ENCODE peak calls at places on chromosomes 12 and 14, in seven cellular contexts. One of them, this sample, is unnamed.

GRCh38 chr12:127485528-127485927 is 781.4 kb upstream of the TMEM132C start:
- DNase-seq in cardiac muscle cell: no peak
- DNase-seq in naive thymus-derived CD4-positive, alpha-beta T cell: no peak
- DNase-seq in fibroblast of lung: peak; percentile 91
- DNase-seq in CD8-positive, alpha-beta memory T cell: no peak
- DNase-seq in CD4-positive, alpha-beta memory T cell: no peak
- DNase-seq in uterus: no peak
- DNase-seq in this sample: no peak

GRCh38 chr12:131103614-131104463 is 150.1 kb downstream of the ADGRD1 start:
- DNase-seq in cardiac muscle cell: no peak
- DNase-seq in naive thymus-derived CD4-positive, alpha-beta T cell: no peak
- DNase-seq in fibroblast of lung: no peak
- DNase-seq in CD8-positive, alpha-beta memory T cell: no peak
- DNase-seq in CD4-positive, alpha-beta memory T cell: no peak
- DNase-seq in uterus: peak; percentile 11
- DNase-seq in this sample: no peak

GRCh38 chr14:74414793-74415437 is 11.1 kb downstream of the SYNDIG1L start:
- DNase-seq in cardiac muscle cell: peak; percentile 33
- DNase-seq in naive thymus-derived CD4-positive, alpha-beta T cell: no peak
- DNase-seq in fibroblast of lung: no peak
- DNase-seq in CD8-positive, alpha-beta memory T cell: no peak
- DNase-seq in CD4-positive, alpha-beta memory T cell: no peak
- DNase-seq in uterus: no peak
- DNase-seq in this sample: no peak

GRCh38 chr12:103855036-103855712 is 14.1 kb upstream of the NT5DC3 start:
- DNase-seq in cardiac muscle cell: no peak
- DNase-seq in naive thymus-derived CD4-positive, alpha-beta T cell: no peak
- DNase-seq in fibroblast of lung: peak; percentile 95
- DNase-seq in CD8-positive, alpha-beta memory T cell: no peak
- DNase-seq in CD4-positive, alpha-beta memory T cell: no peak
- DNase-seq in uterus: no peak
- DNase-seq in this sample: no peak

GRCh38 chr14:100065942-100066574 is 836 bp downstream of the EVL start:
- DNase-seq in cardiac muscle cell: peak; percentile 35
- DNase-seq in naive thymus-derived CD4-positive, alpha-beta T cell: peak; percentile 82
- DNase-seq in fibroblast of lung: no peak
- DNase-seq in CD8-positive, alpha-beta memory T cell: peak; percentile 87
- DNase-seq in CD4-positive, alpha-beta memory T cell: peak; percentile 84
- DNase-seq in uterus: no peak
- DNase-seq in this sample: no peak

GRCh38 chr14:91220581-91221000 is 23.9 kb downstream of the GPR68 start:
- DNase-seq in cardiac muscle cell: no peak
- DNase-seq in naive thymus-derived CD4-positive, alpha-beta T cell: no peak
- DNase-seq in fibroblast of lung: no peak
- DNase-seq in CD8-positive, alpha-beta memory T cell: no peak
- DNase-seq in CD4-positive, alpha-beta memory T cell: no peak
- DNase-seq in uterus: no peak
- DNase-seq in this sample: no peak

GRCh38 chr12:14903386-14904098 is 17.9 kb upstream of the MGP start:
- DNase-seq in cardiac muscle cell: no peak
- DNase-seq in naive thymus-derived CD4-positive, alpha-beta T cell: no peak
- DNase-seq in fibroblast of lung: no peak
- DNase-seq in CD8-positive, alpha-beta memory T cell: no peak
- DNase-seq in CD4-positive, alpha-beta memory T cell: no peak
- DNase-seq in uterus: no peak
- DNase-seq in this sample: no peak

GRCh38 chr14:84129028-84129427 is 1400.9 kb upstream of the FLRT2 start:
- DNase-seq in cardiac muscle cell: no peak
- DNase-seq in naive thymus-derived CD4-positive, alpha-beta T cell: no peak
- DNase-seq in fibroblast of lung: no peak
- DNase-seq in CD8-positive, alpha-beta memory T cell: no peak
- DNase-seq in CD4-positive, alpha-beta memory T cell: no peak
- DNase-seq in uterus: no peak
- DNase-seq in this sample: no peak

GRCh38 chr12:93229494-93230310 is 148.0 kb upstream of the NUDT4 start:
- DNase-seq in cardiac muscle cell: no peak
- DNase-seq in naive thymus-derived CD4-positive, alpha-beta T cell: no peak
- DNase-seq in fibroblast of lung: peak; percentile 92
- DNase-seq in CD8-positive, alpha-beta memory T cell: no peak
- DNase-seq in CD4-positive, alpha-beta memory T cell: no peak
- DNase-seq in uterus: no peak
- DNase-seq in this sample: peak; percentile 55

GRCh38 chr14:101740981-101741380 is 20.5 kb upstream of the PPP2R5C start:
- DNase-seq in cardiac muscle cell: no peak
- DNase-seq in naive thymus-derived CD4-positive, alpha-beta T cell: no peak
- DNase-seq in fibroblast of lung: no peak
- DNase-seq in CD8-positive, alpha-beta memory T cell: no peak
- DNase-seq in CD4-positive, alpha-beta memory T cell: no peak
- DNase-seq in uterus: no peak
- DNase-seq in this sample: no peak

GRCh38 chr12:132410296-132410625 is 79.7 kb upstream of the FBRSL1 start:
- DNase-seq in cardiac muscle cell: no peak
- DNase-seq in naive thymus-derived CD4-positive, alpha-beta T cell: no peak
- DNase-seq in fibroblast of lung: no peak
- DNase-seq in CD8-positive, alpha-beta memory T cell: no peak
- DNase-seq in CD4-positive, alpha-beta memory T cell: no peak
- DNase-seq in uterus: no peak
- DNase-seq in this sample: no peak

GRCh38 chr12:49662998-49663843 is 39.9 kb downstream of the PRPF40B start:
- DNase-seq in cardiac muscle cell: peak; percentile 84
- DNase-seq in naive thymus-derived CD4-positive, alpha-beta T cell: peak; percentile 87
- DNase-seq in fibroblast of lung: peak; percentile 80
- DNase-seq in CD8-positive, alpha-beta memory T cell: peak; percentile 77
- DNase-seq in CD4-positive, alpha-beta memory T cell: peak; percentile 75
- DNase-seq in uterus: peak; percentile 62
- DNase-seq in this sample: peak; percentile 59

GRCh38 chr12:75961878-75962277 is 69.7 kb downstream of the PHLDA1 start:
- DNase-seq in cardiac muscle cell: no peak
- DNase-seq in naive thymus-derived CD4-positive, alpha-beta T cell: no peak
- DNase-seq in fibroblast of lung: no peak
- DNase-seq in CD8-positive, alpha-beta memory T cell: no peak
- DNase-seq in CD4-positive, alpha-beta memory T cell: no peak
- DNase-seq in uterus: no peak
- DNase-seq in this sample: no peak

GRCh38 chr14:71399057-71399487 is 491.8 kb downstream of the PCNX1 start:
- DNase-seq in cardiac muscle cell: no peak
- DNase-seq in naive thymus-derived CD4-positive, alpha-beta T cell: peak; percentile 73
- DNase-seq in fibroblast of lung: peak; percentile 29
- DNase-seq in CD8-positive, alpha-beta memory T cell: peak; percentile 41
- DNase-seq in CD4-positive, alpha-beta memory T cell: peak; percentile 52
- DNase-seq in uterus: no peak
- DNase-seq in this sample: no peak

GRCh38 chr12:56768424-56768823 is 5.3 kb downstream of the HSD17B6 start:
- DNase-seq in cardiac muscle cell: no peak
- DNase-seq in naive thymus-derived CD4-positive, alpha-beta T cell: no peak
- DNase-seq in fibroblast of lung: no peak
- DNase-seq in CD8-positive, alpha-beta memory T cell: no peak
- DNase-seq in CD4-positive, alpha-beta memory T cell: no peak
- DNase-seq in uterus: no peak
- DNase-seq in this sample: no peak

GRCh38 chr14:102907980-102908730 is 14.3 kb upstream of the AMN start:
- DNase-seq in cardiac muscle cell: no peak
- DNase-seq in naive thymus-derived CD4-positive, alpha-beta T cell: no peak
- DNase-seq in fibroblast of lung: no peak
- DNase-seq in CD8-positive, alpha-beta memory T cell: no peak
- DNase-seq in CD4-positive, alpha-beta memory T cell: no peak
- DNase-seq in uterus: no peak
- DNase-seq in this sample: no peak

GRCh38 chr14:100030441-100031153 is 34.6 kb upstream of the EVL start:
- DNase-seq in cardiac muscle cell: no peak
- DNase-seq in naive thymus-derived CD4-positive, alpha-beta T cell: no peak
- DNase-seq in fibroblast of lung: peak; percentile 96
- DNase-seq in CD8-positive, alpha-beta memory T cell: no peak
- DNase-seq in CD4-positive, alpha-beta memory T cell: no peak
- DNase-seq in uterus: peak; percentile 25
- DNase-seq in this sample: no peak

GRCh38 chr12:127024791-127025190 is 1242.2 kb upstream of the TMEM132C start:
- DNase-seq in cardiac muscle cell: no peak
- DNase-seq in naive thymus-derived CD4-positive, alpha-beta T cell: no peak
- DNase-seq in fibroblast of lung: no peak
- DNase-seq in CD8-positive, alpha-beta memory T cell: no peak
- DNase-seq in CD4-positive, alpha-beta memory T cell: no peak
- DNase-seq in uterus: no peak
- DNase-seq in this sample: no peak

GRCh38 chr12:126093911-126094310 is 1028.7 kb downstream of the AACS start:
- DNase-seq in cardiac muscle cell: peak; percentile 31
- DNase-seq in naive thymus-derived CD4-positive, alpha-beta T cell: no peak
- DNase-seq in fibroblast of lung: peak; percentile 46
- DNase-seq in CD8-positive, alpha-beta memory T cell: no peak
- DNase-seq in CD4-positive, alpha-beta memory T cell: no peak
- DNase-seq in uterus: no peak
- DNase-seq in this sample: peak; percentile 14

GRCh38 chr14:61219256-61219655 is 61.9 kb downstream of the TMEM30B start:
- DNase-seq in cardiac muscle cell: no peak
- DNase-seq in naive thymus-derived CD4-positive, alpha-beta T cell: no peak
- DNase-seq in fibroblast of lung: no peak
- DNase-seq in CD8-positive, alpha-beta memory T cell: no peak
- DNase-seq in CD4-positive, alpha-beta memory T cell: no peak
- DNase-seq in uterus: no peak
- DNase-seq in this sample: no peak

GRCh38 chr12:104656921-104657320 is 200.2 kb downstream of the CHST11 start:
- DNase-seq in cardiac muscle cell: no peak
- DNase-seq in naive thymus-derived CD4-positive, alpha-beta T cell: no peak
- DNase-seq in fibroblast of lung: no peak
- DNase-seq in CD8-positive, alpha-beta memory T cell: no peak
- DNase-seq in CD4-positive, alpha-beta memory T cell: no peak
- DNase-seq in uterus: no peak
- DNase-seq in this sample: no peak

GRCh38 chr14:104421892-104422291 is 157.7 kb upstream of the C14orf180 start:
- DNase-seq in cardiac muscle cell: no peak
- DNase-seq in naive thymus-derived CD4-positive, alpha-beta T cell: no peak
- DNase-seq in fibroblast of lung: no peak
- DNase-seq in CD8-positive, alpha-beta memory T cell: no peak
- DNase-seq in CD4-positive, alpha-beta memory T cell: no peak
- DNase-seq in uterus: no peak
- DNase-seq in this sample: peak; percentile 15

GRCh38 chr14:60965402-60965801 is 15.5 kb downstream of the TRMT5 start:
- DNase-seq in cardiac muscle cell: no peak
- DNase-seq in naive thymus-derived CD4-positive, alpha-beta T cell: no peak
- DNase-seq in fibroblast of lung: peak; percentile 84
- DNase-seq in CD8-positive, alpha-beta memory T cell: no peak
- DNase-seq in CD4-positive, alpha-beta memory T cell: no peak
- DNase-seq in uterus: no peak
- DNase-seq in this sample: no peak

GRCh38 chr14:77003960-77004710 is 24.4 kb downstream of the IRF2BPL start:
- DNase-seq in cardiac muscle cell: no peak
- DNase-seq in naive thymus-derived CD4-positive, alpha-beta T cell: no peak
- DNase-seq in fibroblast of lung: peak; percentile 72
- DNase-seq in CD8-positive, alpha-beta memory T cell: no peak
- DNase-seq in CD4-positive, alpha-beta memory T cell: no peak
- DNase-seq in uterus: no peak
- DNase-seq in this sample: no peak

GRCh38 chr12:79982371-79983062 is 47.6 kb upstream of the PPP1R12A start:
- DNase-seq in cardiac muscle cell: no peak
- DNase-seq in naive thymus-derived CD4-positive, alpha-beta T cell: no peak
- DNase-seq in fibroblast of lung: peak; percentile 63
- DNase-seq in CD8-positive, alpha-beta memory T cell: no peak
- DNase-seq in CD4-positive, alpha-beta memory T cell: no peak
- DNase-seq in uterus: no peak
- DNase-seq in this sample: no peak

GRCh38 chr14:75317148-75317547 is 38.5 kb downstream of the FOS start:
- DNase-seq in cardiac muscle cell: no peak
- DNase-seq in naive thymus-derived CD4-positive, alpha-beta T cell: no peak
- DNase-seq in fibroblast of lung: no peak
- DNase-seq in CD8-positive, alpha-beta memory T cell: no peak
- DNase-seq in CD4-positive, alpha-beta memory T cell: no peak
- DNase-seq in uterus: no peak
- DNase-seq in this sample: no peak

GRCh38 chr12:104280111-104280510 is 23.4 kb upstream of the EID3 start:
- DNase-seq in cardiac muscle cell: no peak
- DNase-seq in naive thymus-derived CD4-positive, alpha-beta T cell: no peak
- DNase-seq in fibroblast of lung: peak; percentile 33
- DNase-seq in CD8-positive, alpha-beta memory T cell: no peak
- DNase-seq in CD4-positive, alpha-beta memory T cell: no peak
- DNase-seq in uterus: no peak
- DNase-seq in this sample: no peak

GRCh38 chr12:11621797-11622423 is 27.6 kb upstream of the ETV6 start:
- DNase-seq in cardiac muscle cell: no peak
- DNase-seq in naive thymus-derived CD4-positive, alpha-beta T cell: peak; percentile 8
- DNase-seq in fibroblast of lung: peak; percentile 6
- DNase-seq in CD8-positive, alpha-beta memory T cell: peak; percentile 15
- DNase-seq in CD4-positive, alpha-beta memory T cell: peak; percentile 33
- DNase-seq in uterus: no peak
- DNase-seq in this sample: peak; percentile 28
- H3K4me1 ChIP-seq in cardiac muscle cell: peaks cover 12% of the 10 kb centered on the region
- H3K4me1 ChIP-seq in naive thymus-derived CD4-positive, alpha-beta T cell: no peaks in the 10 kb centered on the region
- H3K4me1 ChIP-seq in fibroblast of lung: no peaks in the 10 kb centered on the region
- H3K4me1 ChIP-seq in CD8-positive, alpha-beta memory T cell: no peaks in the 10 kb centered on the region
- H3K4me1 ChIP-seq in CD4-positive, alpha-beta memory T cell: no peaks in the 10 kb centered on the region
- H3K4me1 ChIP-seq in uterus: no peaks in the 10 kb centered on the region
- H3K4me1 ChIP-seq in this sample: no peaks in the 10 kb centered on the region

GRCh38 chr12:16330554-16330953 is 16.9 kb upstream of the MGST1 start:
- DNase-seq in cardiac muscle cell: no peak
- DNase-seq in naive thymus-derived CD4-positive, alpha-beta T cell: no peak
- DNase-seq in fibroblast of lung: no peak
- DNase-seq in CD8-positive, alpha-beta memory T cell: no peak
- DNase-seq in CD4-positive, alpha-beta memory T cell: no peak
- DNase-seq in uterus: no peak
- DNase-seq in this sample: no peak
- H3K4me1 ChIP-seq in cardiac muscle cell: peaks cover 12% of the 10 kb centered on the region
- H3K4me1 ChIP-seq in naive thymus-derived CD4-positive, alpha-beta T cell: no peaks in the 10 kb centered on the region
- H3K4me1 ChIP-seq in fibroblast of lung: no peaks in the 10 kb centered on the region
- H3K4me1 ChIP-seq in CD8-positive, alpha-beta memory T cell: no peaks in the 10 kb centered on the region
- H3K4me1 ChIP-seq in CD4-positive, alpha-beta memory T cell: no peaks in the 10 kb centered on the region
- H3K4me1 ChIP-seq in uterus: no peaks in the 10 kb centered on the region
- H3K4me1 ChIP-seq in this sample: no peaks in the 10 kb centered on the region

DNA sequence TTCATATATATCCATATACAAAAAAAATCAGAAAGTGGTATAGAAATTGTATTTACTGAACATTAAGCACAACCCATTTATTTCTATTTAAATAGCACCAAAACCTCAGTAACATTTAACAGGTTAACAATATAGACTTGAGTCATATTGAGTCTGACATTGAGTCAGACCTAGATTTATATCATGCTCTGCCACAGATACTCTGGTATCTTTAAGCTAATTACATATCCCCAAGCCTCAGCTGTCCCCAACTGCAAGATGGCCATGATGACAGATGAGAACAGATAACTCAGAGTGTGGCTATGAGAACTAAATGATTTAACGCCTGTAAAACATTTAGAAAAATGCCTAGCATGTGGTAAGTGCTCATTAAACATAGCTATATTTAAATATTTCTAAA is 40.3 kb downstream of the IFNG start:
- DNase-seq in cardiac muscle cell: no peak
- DNase-seq in naive thymus-derived CD4-positive, alpha-beta T cell: no peak
- DNase-seq in fibroblast of lung: no peak
- DNase-seq in CD8-positive, alpha-beta memory T cell: no peak
- DNase-seq in CD4-positive, alpha-beta memory T cell: no peak
- DNase-seq in uterus: no peak
- DNase-seq in this sample: no peak
- H3K4me1 ChIP-seq in cardiac muscle cell: no peaks in the 10 kb centered on the region
- H3K4me1 ChIP-seq in naive thymus-derived CD4-positive, alpha-beta T cell: peaks cover 63% of the 10 kb centered on the region
- H3K4me1 ChIP-seq in fibroblast of lung: no peaks in the 10 kb centered on the region
- H3K4me1 ChIP-seq in CD8-positive, alpha-beta memory T cell: peaks cover 49% of the 10 kb centered on the region
- H3K4me1 ChIP-seq in CD4-positive, alpha-beta memory T cell: peaks cover 45% of the 10 kb centered on the region
- H3K4me1 ChIP-seq in uterus: no peaks in the 10 kb centered on the region
- H3K4me1 ChIP-seq in this sample: no peaks in the 10 kb centered on the region

DNA sequence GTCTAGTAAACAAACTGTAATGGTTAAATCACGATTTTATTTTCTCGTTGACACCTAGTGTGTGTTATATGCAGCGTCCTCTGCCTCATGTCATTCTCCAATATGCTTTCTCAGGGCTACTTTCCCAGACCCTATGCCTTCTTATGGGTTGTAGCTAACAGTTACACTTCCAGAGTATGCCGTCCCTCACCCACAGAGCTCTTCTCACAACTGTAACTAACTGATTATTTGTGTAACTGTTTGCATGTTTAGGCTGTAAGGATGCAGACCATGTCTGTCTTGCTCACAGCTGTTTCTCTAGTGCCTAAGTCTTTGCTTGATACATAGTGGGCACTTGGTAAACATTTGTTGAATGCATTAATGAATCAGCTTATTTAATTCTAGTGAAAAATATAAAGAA is 417.5 kb downstream of the ZFP36L1 start:
- DNase-seq in cardiac muscle cell: no peak
- DNase-seq in naive thymus-derived CD4-positive, alpha-beta T cell: no peak
- DNase-seq in fibroblast of lung: no peak
- DNase-seq in CD8-positive, alpha-beta memory T cell: no peak
- DNase-seq in CD4-positive, alpha-beta memory T cell: no peak
- DNase-seq in uterus: no peak
- DNase-seq in this sample: no peak
- H3K4me1 ChIP-seq in cardiac muscle cell: peaks cover 4% of the 10 kb centered on the region
- H3K4me1 ChIP-seq in naive thymus-derived CD4-positive, alpha-beta T cell: no peaks in the 10 kb centered on the region
- H3K4me1 ChIP-seq in fibroblast of lung: no peaks in the 10 kb centered on the region
- H3K4me1 ChIP-seq in CD8-positive, alpha-beta memory T cell: peaks cover 35% of the 10 kb centered on the region
- H3K4me1 ChIP-seq in CD4-positive, alpha-beta memory T cell: peaks cover 63% of the 10 kb centered on the region
- H3K4me1 ChIP-seq in uterus: no peaks in the 10 kb centered on the region
- H3K4me1 ChIP-seq in this sample: no peaks in the 10 kb centered on the region

This sample was measured in BE2C.